ENCODE peak calls at places on chromosomes 6 and 20, in four cellular contexts. W is HCT116, D is HepG2, M is K562. C is an unnamed sample.

GRCh38 chr6:135087803-135088202 is 33.2 kb upstream of the HBS1L start:
- DNase-seq in W (no peak), M (no peak), D (no peak), C (no peak)

GRCh38 chr6:168660400-168660945 is 219.5 kb downstream of the SMOC2 start:
- DNase-seq in W (no peak), D (no peak), M (no peak), C (no peak)

GRCh38 chr6:26223213-26223612 is 136.0 kb downstream of the HFE start:
- DNase-seq in D (no peak), M (no peak), W (no peak), C (no peak)

GRCh38 chr20:3712279-3712873 is at the start of gene SIGLEC1:
- DNase-seq in M (no peak), D (no peak), W (no peak), C (no peak)

GRCh38 chr6:140537834-140538680 is 1163.6 kb upstream of the CITED2 start:
- DNase-seq in W (no peak), M (no peak), D (peak; percentile 66), C (no peak)

GRCh38 chr20:48149887-48150286 is 364.6 kb upstream of the SULF2 start:
- DNase-seq in M (no peak), D (no peak), W (no peak), C (no peak)

GRCh38 chr6:166775180-166775922 is 148.3 kb upstream of the RPS6KA2 start:
- DNase-seq in W (peak; percentile 51), D (peak; percentile 75), M (peak; percentile 79), C (no peak)

GRCh38 chr6:41779793-41780622 is at the start of gene FRS3:
- DNase-seq in M (peak; percentile 98), W (peak; percentile 90), D (peak; percentile 95), C (peak; percentile 97)

GRCh38 chr20:32091888-32092346 is 17.6 kb upstream of the TM9SF4 start:
- DNase-seq in W (peak; percentile 62), M (peak; percentile 79), D (peak; percentile 82), C (peak; percentile 41)

GRCh38 chr6:27422651-27423332 is 34.2 kb downstream of the ZNF391 start:
- DNase-seq in W (no peak), D (no peak), M (no peak), C (no peak)

GRCh38 chr6:73556796-73557195 is 36.0 kb upstream of the EEF1A1 start:
- DNase-seq in M (no peak), W (no peak), D (no peak), C (no peak)

GRCh38 chr20:32709528-32710121 is 33.6 kb downstream of the COMMD7 start:
- DNase-seq in W (no peak), D (peak; percentile 64), M (no peak), C (no peak)

GRCh38 chr20:5313916-5314315 is 2.8 kb downstream of the PROKR2 start:
- DNase-seq in D (no peak), M (no peak), W (no peak), C (no peak)

GRCh38 chr6:126361832-126362231 is 21.9 kb downstream of the CENPW start:
- DNase-seq in M (no peak), D (no peak), W (no peak), C (no peak)

GRCh38 chr20:56289652-56290051 is 41.1 kb downstream of the MC3R start:
- DNase-seq in W (no peak), M (no peak), D (no peak), C (no peak)
- H3K9me3 ChIP-seq in W (no peaks in the 10 kb centered on the region), M (no peaks in the 10 kb centered on the region), D (no peaks in the 10 kb centered on the region), C (no peaks in the 10 kb centered on the region)

DNA sequence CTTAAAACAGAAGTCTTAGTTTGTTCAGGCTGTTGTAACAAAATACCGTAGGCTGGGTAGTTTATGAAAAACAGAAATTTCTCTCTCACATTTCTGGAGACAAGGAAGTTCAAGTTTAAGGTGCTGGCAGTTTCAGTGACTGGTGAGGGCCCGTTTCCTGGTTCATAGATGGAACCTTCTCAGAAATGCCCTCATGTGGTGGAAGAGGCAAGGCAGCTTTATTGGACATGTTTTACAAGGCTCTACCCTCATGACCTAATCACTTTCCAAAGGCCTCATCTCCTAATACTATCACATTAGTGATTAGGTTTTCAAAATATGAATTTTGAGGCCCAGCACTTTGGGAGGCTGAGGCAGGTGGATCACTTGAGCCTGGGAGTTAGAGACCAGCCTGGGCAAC is 2.4 kb downstream of the HEBP2 start:
- DNase-seq in D (no peak), M (no peak), W (no peak), C (no peak)
- TF ChIP-seq POLR2AphosphoS5 in D (no peak), M (no peak), W (no peak), C (no peak)

GRCh38 chr20:19047040-19047950 is 165.1 kb upstream of the SLC24A3 start:
- DNase-seq in M (no peak), W (no peak), D (no peak), C (peak; percentile 76)

GRCh38 chr20:19045366-19045765 is 167.1 kb upstream of the SLC24A3 start:
- DNase-seq in D (no peak), W (no peak), M (no peak), C (no peak)

GRCh38 chr20:19048898-19049889 is 163.2 kb upstream of the SLC24A3 start:
- DNase-seq in W (no peak), D (no peak), M (no peak), C (no peak)

DNA sequence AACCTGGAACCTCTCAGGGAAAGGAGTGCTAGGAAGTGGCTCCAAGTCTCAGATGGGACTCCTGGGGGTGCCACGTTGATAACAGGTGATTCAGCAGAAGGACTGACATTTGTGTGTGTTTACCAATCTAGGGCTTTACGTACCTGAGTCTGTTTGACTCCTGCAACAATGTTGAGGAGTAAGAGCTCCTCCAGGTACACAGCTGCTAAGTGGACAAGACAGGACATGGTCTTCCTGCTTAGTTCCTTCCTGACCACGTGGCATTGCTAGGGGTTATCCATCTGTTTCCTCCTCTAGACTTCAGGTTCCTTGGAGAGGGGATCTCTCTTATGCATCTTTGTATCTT is 164.5 kb upstream of the SLC24A3 start:
- DNase-seq in M (no peak), D (no peak), W (no peak), C (no peak)
- H3K4me3 ChIP-seq in M (no peak overlapping the region), D (no peak overlapping the region), W (no peak overlapping the region), C (no peak overlapping the region)

GRCh38 chr20:59830107-59831023 is 103.1 kb downstream of the SYCP2 start:
- DNase-seq in D (no peak), M (no peak), W (no peak), C (no peak)

GRCh38 chr20:59831024-59831900 is 102.2 kb downstream of the SYCP2 start:
- DNase-seq in W (no peak), D (no peak), M (no peak), C (no peak)

GRCh38 chr20:59829415-59830106 is 103.9 kb downstream of the SYCP2 start:
- DNase-seq in D (no peak), M (no peak), W (no peak), C (peak; percentile 22)

GRCh38 chr20:59827138-59828056 is 106.0 kb downstream of the SYCP2 start:
- DNase-seq in M (no peak), D (no peak), W (no peak), C (peak; percentile 31)

GRCh38 chr20:59828478-59829414 is 104.7 kb downstream of the SYCP2 start:
- DNase-seq in D (no peak), W (no peak), M (no peak), C (peak; percentile 34)
- H3K9me3 ChIP-seq in D (no peaks in the 10 kb centered on the region), W (no peaks in the 10 kb centered on the region), M (no peaks in the 10 kb centered on the region), C (no peaks in the 10 kb centered on the region)

GRCh38 chr6:136783495-136784270 is 8.6 kb downstream of the MAP3K5 start:
- DNase-seq in D (no peak), M (no peak), W (no peak), C (no peak)

GRCh38 chr6:136783021-136783420 is 9.3 kb downstream of the MAP3K5 start:
- DNase-seq in W (no peak), D (no peak), M (no peak), C (no peak)

GRCh38 chr6:136784271-136784664 is 8.0 kb downstream of the MAP3K5 start:
- DNase-seq in M (no peak), W (no peak), D (no peak), C (no peak)

GRCh38 chr6:136786708-136787107 is 5.6 kb downstream of the MAP3K5 start:
- DNase-seq in D (no peak), M (no peak), W (no peak), C (no peak)

DNA sequence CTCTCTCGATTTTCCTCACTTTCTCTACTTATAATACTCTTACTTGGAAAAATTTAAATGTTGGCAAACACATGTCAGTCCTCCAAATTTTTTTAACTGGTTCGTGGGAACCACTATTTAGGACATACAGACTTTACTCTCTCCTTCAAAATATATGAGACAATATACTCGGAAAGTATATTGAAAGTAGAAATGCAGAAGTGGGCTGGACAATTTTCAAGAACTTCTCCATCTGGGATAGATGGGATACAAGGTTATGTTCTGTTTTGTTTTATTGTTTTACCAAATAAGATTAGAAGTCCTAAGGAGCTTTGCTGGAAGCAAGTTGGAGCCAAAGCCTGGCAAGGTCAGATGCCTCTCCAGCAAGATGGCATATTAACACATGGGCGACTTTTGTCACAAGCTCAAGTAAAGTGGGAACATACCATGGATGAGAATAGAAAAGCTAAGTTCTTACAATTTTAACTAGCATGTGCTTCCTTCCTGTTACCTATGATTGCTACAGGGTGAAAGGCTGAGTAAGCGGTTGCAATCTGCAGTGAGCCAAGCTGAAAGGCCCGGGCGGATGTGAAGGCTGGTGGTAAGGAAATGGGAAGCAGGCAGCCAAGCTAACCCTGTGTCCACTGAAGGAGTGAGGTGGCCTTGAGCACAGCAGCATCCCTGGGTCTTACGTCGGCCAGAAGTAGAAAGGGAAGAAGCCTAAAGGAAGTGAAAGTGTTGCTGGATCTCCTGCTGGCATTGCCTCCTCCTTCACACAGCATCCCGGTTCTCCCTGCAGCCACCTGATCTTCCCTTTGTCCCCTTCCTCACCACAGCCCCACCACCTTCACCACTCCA is 7.1 kb downstream of the MAP3K5 start:
- DNase-seq in D (no peak), M (no peak), W (no peak), C (no peak)
- TF ChIP-seq POLR2AphosphoS5 in D (no peak), M (no peak), W (no peak), C (no peak)

GRCh38 chr6:50905297-50905696 is 86.6 kb downstream of the TFAP2B start:
- DNase-seq in D (no peak), W (no peak), M (no peak), C (no peak)
- H3K4me3 ChIP-seq in D (no peak overlapping the region), W (no peak overlapping the region), M (no peak overlapping the region), C (no peak overlapping the region)